ENCODE peak calls at places on chromosomes 1 and 21, in six cellular contexts. One of them, this sample, is unnamed.
A peak's percentile ranks its signal among the peaks of the same experiment; 100 is the strongest.

GRCh38 chr1:151994956-151995355 is 1.3 kb upstream of the S100A10 start:
- DNase-seq in progenitor cell of endocrine pancreas: no peak
- DNase-seq in HCT116: peak; percentile 88
- DNase-seq in GM23338: peak; percentile 71
- DNase-seq in cardiac muscle cell: no peak
- DNase-seq in suprapubic skin: no peak
- DNase-seq in this sample: no peak

GRCh38 chr1:98048234-98048633 is 127.4 kb upstream of the DPYD start:
- DNase-seq in progenitor cell of endocrine pancreas: peak; percentile 88
- DNase-seq in HCT116: no peak
- DNase-seq in GM23338: peak; percentile 90
- DNase-seq in cardiac muscle cell: peak; percentile 92
- DNase-seq in suprapubic skin: no peak
- DNase-seq in this sample: peak; percentile 62

GRCh38 chr1:235843458-235843857 is 23.2 kb downstream of the LYST start:
- DNase-seq in progenitor cell of endocrine pancreas: no peak
- DNase-seq in HCT116: peak; percentile 21
- DNase-seq in GM23338: peak; percentile 27
- DNase-seq in cardiac muscle cell: peak; percentile 18
- DNase-seq in suprapubic skin: no peak
- DNase-seq in this sample: peak; percentile 18

GRCh38 chr1:164382384-164382783 is 176.6 kb upstream of the PBX1 start:
- DNase-seq in progenitor cell of endocrine pancreas: no peak
- DNase-seq in HCT116: no peak
- DNase-seq in GM23338: no peak
- DNase-seq in cardiac muscle cell: peak; percentile 94
- DNase-seq in suprapubic skin: no peak
- DNase-seq in this sample: no peak

GRCh38 chr1:9996624-9997582 is at the start of gene RBP7:
- DNase-seq in progenitor cell of endocrine pancreas: peak; percentile 18
- DNase-seq in HCT116: no peak
- DNase-seq in GM23338: peak; percentile 63
- DNase-seq in cardiac muscle cell: peak; percentile 22
- DNase-seq in suprapubic skin: no peak
- DNase-seq in this sample: peak; percentile 60

GRCh38 chr1:30599721-30600120 is 123.7 kb downstream of the MATN1 start:
- DNase-seq in progenitor cell of endocrine pancreas: no peak
- DNase-seq in HCT116: no peak
- DNase-seq in GM23338: no peak
- DNase-seq in cardiac muscle cell: no peak
- DNase-seq in suprapubic skin: no peak
- DNase-seq in this sample: no peak

GRCh38 chr1:155005076-155005971 is 2.7 kb downstream of the ZBTB7B start:
- DNase-seq in progenitor cell of endocrine pancreas: no peak
- DNase-seq in HCT116: no peak
- DNase-seq in GM23338: no peak
- DNase-seq in cardiac muscle cell: no peak
- DNase-seq in suprapubic skin: no peak
- DNase-seq in this sample: no peak

GRCh38 chr1:204477036-204477740 is 17.4 kb downstream of the PIK3C2B start:
- DNase-seq in progenitor cell of endocrine pancreas: no peak
- DNase-seq in HCT116: no peak
- DNase-seq in GM23338: no peak
- DNase-seq in cardiac muscle cell: no peak
- DNase-seq in suprapubic skin: no peak
- DNase-seq in this sample: peak; percentile 8

GRCh38 chr1:19644761-19645543 is 841 bp downstream of the NBL1 start:
- DNase-seq in progenitor cell of endocrine pancreas: no peak
- DNase-seq in HCT116: no peak
- DNase-seq in GM23338: peak; percentile 63
- DNase-seq in cardiac muscle cell: peak; percentile 18
- DNase-seq in suprapubic skin: no peak
- DNase-seq in this sample: peak; percentile 74

GRCh38 chr1:63973005-63973419 is 199.2 kb downstream of the ROR1 start:
- DNase-seq in progenitor cell of endocrine pancreas: no peak
- DNase-seq in HCT116: no peak
- DNase-seq in GM23338: peak; percentile 62
- DNase-seq in cardiac muscle cell: no peak
- DNase-seq in suprapubic skin: no peak
- DNase-seq in this sample: no peak

GRCh38 chr1:3820316-3820715 is 24.0 kb upstream of the LRRC47 start:
- DNase-seq in progenitor cell of endocrine pancreas: no peak
- DNase-seq in HCT116: no peak
- DNase-seq in GM23338: no peak
- DNase-seq in cardiac muscle cell: no peak
- DNase-seq in suprapubic skin: no peak
- DNase-seq in this sample: no peak

GRCh38 chr1:30524840-30525617 is 198.4 kb downstream of the MATN1 start:
- DNase-seq in progenitor cell of endocrine pancreas: no peak
- DNase-seq in HCT116: no peak
- DNase-seq in GM23338: no peak
- DNase-seq in cardiac muscle cell: no peak
- DNase-seq in suprapubic skin: peak; percentile 66
- DNase-seq in this sample: no peak

GRCh38 chr1:242524571-242525359 is at the start of gene PLD5:
- DNase-seq in progenitor cell of endocrine pancreas: peak; percentile 16
- DNase-seq in HCT116: no peak
- DNase-seq in GM23338: peak; percentile 73
- DNase-seq in cardiac muscle cell: peak; percentile 52
- DNase-seq in suprapubic skin: no peak
- DNase-seq in this sample: peak; percentile 30

GRCh38 chr1:150008699-150009098 is 1.8 kb downstream of the OTUD7B start:
- DNase-seq in progenitor cell of endocrine pancreas: no peak
- DNase-seq in HCT116: no peak
- DNase-seq in GM23338: no peak
- DNase-seq in cardiac muscle cell: no peak
- DNase-seq in suprapubic skin: no peak
- DNase-seq in this sample: no peak

GRCh38 chr1:150006881-150007401 is 3.6 kb downstream of the OTUD7B start:
- DNase-seq in progenitor cell of endocrine pancreas: no peak
- DNase-seq in HCT116: no peak
- DNase-seq in GM23338: no peak
- DNase-seq in cardiac muscle cell: no peak
- DNase-seq in suprapubic skin: no peak
- DNase-seq in this sample: no peak

GRCh38 chr1:150009604-150010387 is 730 bp downstream of the OTUD7B start:
- DNase-seq in progenitor cell of endocrine pancreas: no peak
- DNase-seq in HCT116: no peak
- DNase-seq in GM23338: peak; percentile 66
- DNase-seq in cardiac muscle cell: peak; percentile 76
- DNase-seq in suprapubic skin: no peak
- DNase-seq in this sample: no peak

GRCh38 chr1:150012611-150013010 is 2.1 kb upstream of the OTUD7B start:
- DNase-seq in progenitor cell of endocrine pancreas: no peak
- DNase-seq in HCT116: no peak
- DNase-seq in GM23338: no peak
- DNase-seq in cardiac muscle cell: no peak
- DNase-seq in suprapubic skin: no peak
- DNase-seq in this sample: no peak

GRCh38 chr1:150010388-150011115 is at the start of gene OTUD7B:
- DNase-seq in progenitor cell of endocrine pancreas: peak; percentile 84
- DNase-seq in HCT116: peak; percentile 68
- DNase-seq in GM23338: peak; percentile 95
- DNase-seq in cardiac muscle cell: peak; percentile 94
- DNase-seq in suprapubic skin: peak; percentile 91
- DNase-seq in this sample: peak; percentile 90
- TF ChIP-seq CTCF in progenitor cell of endocrine pancreas: peak; percentile 12
- TF ChIP-seq CTCF in HCT116: no peak
- TF ChIP-seq CTCF in GM23338: no peak
- TF ChIP-seq CTCF in cardiac muscle cell: no peak
- TF ChIP-seq CTCF in suprapubic skin: no peak
- TF ChIP-seq CTCF in this sample: no peak

DNA sequence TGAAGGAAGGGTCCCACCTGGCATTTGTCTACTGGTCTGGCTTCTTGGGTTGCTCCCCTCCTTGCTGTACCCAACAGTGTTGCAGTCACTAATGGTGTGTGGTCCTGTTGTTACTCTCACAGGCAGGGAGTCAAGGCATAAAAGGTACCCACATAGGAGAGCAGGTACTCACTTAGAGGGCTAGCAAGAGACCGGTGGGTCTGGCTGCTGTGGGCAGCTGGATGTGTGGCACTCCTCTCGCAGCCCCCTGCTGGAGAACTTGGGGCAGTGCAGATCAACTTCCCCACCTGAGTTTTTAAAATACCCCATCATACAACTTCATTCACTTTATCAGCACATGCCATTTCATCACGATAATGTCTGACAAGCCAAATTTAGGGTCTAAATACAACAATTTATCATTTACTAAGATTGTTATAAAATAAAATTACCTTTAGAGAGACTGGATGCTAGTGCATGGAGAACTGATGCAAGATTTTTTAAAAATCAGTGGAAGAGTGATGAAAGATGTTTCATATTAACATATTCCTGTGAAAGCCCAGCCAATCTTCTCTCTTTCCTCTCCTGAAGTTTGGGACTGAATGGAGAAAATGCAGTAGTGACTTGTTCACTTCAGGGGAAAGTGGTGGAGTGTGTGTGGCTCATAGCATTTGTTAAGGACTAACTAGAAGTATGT is 42.8 kb downstream of the ACP6 start:
- DNase-seq in progenitor cell of endocrine pancreas: peak; percentile 34
- DNase-seq in HCT116: peak; percentile 13
- DNase-seq in GM23338: peak; percentile 73
- DNase-seq in cardiac muscle cell: peak; percentile 62
- DNase-seq in suprapubic skin: no peak
- DNase-seq in this sample: peak; percentile 84
- TF ChIP-seq CTCF in progenitor cell of endocrine pancreas: peak; percentile 89
- TF ChIP-seq CTCF in HCT116: peak; percentile 64
- TF ChIP-seq CTCF in GM23338: peak; percentile 93
- TF ChIP-seq CTCF in cardiac muscle cell: peak; percentile 97
- TF ChIP-seq CTCF in suprapubic skin: peak; percentile 89
- TF ChIP-seq CTCF in this sample: peak; percentile 76

GRCh38 chr21:42585881-42586280 is 67.5 kb upstream of the PDE9A start:
- DNase-seq in progenitor cell of endocrine pancreas: no peak
- DNase-seq in HCT116: no peak
- DNase-seq in GM23338: no peak
- DNase-seq in cardiac muscle cell: no peak
- DNase-seq in suprapubic skin: peak; percentile 28
- DNase-seq in this sample: no peak

GRCh38 chr21:42581676-42582371 is 68.2 kb downstream of the SLC37A1 start:
- DNase-seq in progenitor cell of endocrine pancreas: no peak
- DNase-seq in HCT116: no peak
- DNase-seq in GM23338: no peak
- DNase-seq in cardiac muscle cell: no peak
- DNase-seq in suprapubic skin: peak; percentile 64
- DNase-seq in this sample: no peak

GRCh38 chr21:42582422-42583149 is 68.9 kb downstream of the SLC37A1 start:
- DNase-seq in progenitor cell of endocrine pancreas: no peak
- DNase-seq in HCT116: no peak
- DNase-seq in GM23338: no peak
- DNase-seq in cardiac muscle cell: no peak
- DNase-seq in suprapubic skin: peak; percentile 40
- DNase-seq in this sample: no peak

GRCh38 chr21:42583992-42584641 is 69.3 kb upstream of the PDE9A start:
- DNase-seq in progenitor cell of endocrine pancreas: no peak
- DNase-seq in HCT116: no peak
- DNase-seq in GM23338: no peak
- DNase-seq in cardiac muscle cell: no peak
- DNase-seq in suprapubic skin: peak; percentile 73
- DNase-seq in this sample: no peak

GRCh38 chr21:42583150-42583991 is 69.7 kb downstream of the SLC37A1 start:
- DNase-seq in progenitor cell of endocrine pancreas: no peak
- DNase-seq in HCT116: no peak
- DNase-seq in GM23338: no peak
- DNase-seq in cardiac muscle cell: no peak
- DNase-seq in suprapubic skin: peak; percentile 57
- DNase-seq in this sample: no peak
- TF ChIP-seq CTCF in progenitor cell of endocrine pancreas: no peak
- TF ChIP-seq CTCF in HCT116: no peak
- TF ChIP-seq CTCF in GM23338: no peak
- TF ChIP-seq CTCF in cardiac muscle cell: no peak
- TF ChIP-seq CTCF in suprapubic skin: no peak
- TF ChIP-seq CTCF in this sample: no peak

DNA sequence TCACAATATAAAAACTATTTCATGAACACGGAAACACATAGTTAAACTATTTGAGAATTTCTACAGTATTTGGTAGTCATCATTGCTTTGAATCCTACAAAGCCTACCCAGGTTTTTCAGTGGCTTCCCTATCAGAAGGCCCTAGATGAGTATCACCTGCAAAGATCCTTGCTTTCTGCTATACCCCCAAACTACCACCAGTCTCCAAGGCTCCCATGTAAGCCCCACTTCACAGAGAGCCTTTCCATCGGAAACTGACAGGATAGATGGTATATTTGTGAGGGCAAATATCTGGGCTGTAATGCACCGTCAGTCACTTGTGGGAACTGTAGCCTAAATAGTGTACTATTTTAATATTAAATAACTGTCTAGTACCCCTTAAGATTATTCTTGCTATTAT is 674.3 kb downstream of the BRINP3 start:
- DNase-seq in progenitor cell of endocrine pancreas: no peak
- DNase-seq in HCT116: no peak
- DNase-seq in GM23338: peak; percentile 59
- DNase-seq in cardiac muscle cell: no peak
- DNase-seq in suprapubic skin: no peak
- DNase-seq in this sample: no peak
- TF ChIP-seq CTCF in progenitor cell of endocrine pancreas: peak; percentile 19
- TF ChIP-seq CTCF in HCT116: no peak
- TF ChIP-seq CTCF in GM23338: peak; percentile 22
- TF ChIP-seq CTCF in cardiac muscle cell: no peak
- TF ChIP-seq CTCF in suprapubic skin: no peak
- TF ChIP-seq CTCF in this sample: no peak